ENCODE peak calls at places on chromosomes 1 and 21, in ten cellular contexts. Z is A172; C is NCI-H1092 treated with DMSO at 0.1 percent for 48 hours; L is G401; B is pons; A is stimulated activated CD4-positive, alpha-beta T cell treated with anti-CD3 and anti-CD28 coated beads, Interleukin-1b, Interleukin-23, amount 100 ng/mL, for 48 hours; I is stimulated activated CD8-positive, alpha-beta memory T cell treated with anti-CD3 and anti-CD28 coated beads, Interleukin-4, amount 100 ng/mL, for 4 hours; K is A549; Q is posterior cingulate gyrus; T is mammary epithelial cell. D is an unnamed sample.
A peak's percentile ranks its signal among the peaks of the same experiment; 100 is the strongest.

GRCh38 chr1:183318433-183318832 is 99.7 kb downstream of the NMNAT2 start:
- DNase-seq in Z (peak; percentile 82), C (no peak), L (peak; percentile 75), B (peak; percentile 26), A (no peak), I (no peak), K (peak; percentile 48), Q (no peak), T (peak; percentile 88), D (no peak)

GRCh38 chr1:15676688-15677661 is 7.1 kb upstream of the PLEKHM2 start:
- DNase-seq in Z (no peak), C (no peak), L (no peak), B (no peak), A (no peak), I (no peak), K (no peak), Q (no peak), T (no peak), D (no peak)

GRCh38 chr1:65791396-65791795 is 1.3 kb upstream of the PDE4B start:
- DNase-seq in Z (no peak), C (no peak), L (no peak), B (peak; percentile 17), A (no peak), I (no peak), K (no peak), Q (no peak), T (no peak), D (no peak)

GRCh38 chr1:18805925-18806849 is 53.3 kb downstream of the TAS1R2 start:
- DNase-seq in Z (peak; percentile 5), C (no peak), L (no peak), B (no peak), A (no peak), I (no peak), K (no peak), Q (no peak), T (no peak), D (no peak)

GRCh38 chr1:57637155-57637554 is 213.3 kb upstream of the DAB1 start:
- DNase-seq in Z (peak; percentile 8), C (no peak), L (no peak), B (no peak), A (no peak), I (no peak), K (no peak), Q (no peak), T (no peak), D (peak; percentile 24)

GRCh38 chr1:46408356-46409062 is 14.4 kb downstream of the FAAH start:
- DNase-seq in Z (no peak), C (no peak), L (no peak), B (no peak), A (no peak), I (no peak), K (no peak), Q (no peak), T (no peak), D (no peak)

GRCh38 chr21:33642896-33643657 is 776 bp downstream of the ITSN1 start:
- DNase-seq in Z (no peak), C (peak; percentile 9), L (peak; percentile 53), B (no peak), A (no peak), I (no peak), K (no peak), Q (no peak), T (peak; percentile 19), D (peak; percentile 44)

GRCh38 chr1:217713223-217713622 is 82.1 kb downstream of the SPATA17 start:
- DNase-seq in Z (no peak), C (no peak), L (no peak), B (no peak), A (no peak), I (no peak), K (no peak), Q (no peak), T (peak; percentile 8), D (no peak)

GRCh38 chr1:86235859-86236258 is 79.3 kb upstream of the COL24A1 start:
- DNase-seq in Z (no peak), C (no peak), L (no peak), B (no peak), A (no peak), I (no peak), K (no peak), Q (no peak), T (no peak), D (no peak)

GRCh38 chr1:218811497-218811896 is 362.2 kb upstream of the LYPLAL1 start:
- DNase-seq in Z (no peak), C (no peak), L (no peak), B (no peak), A (no peak), I (no peak), K (no peak), Q (no peak), T (no peak), D (no peak)

GRCh38 chr21:29647353-29647781 is 292.4 kb downstream of the GRIK1 start:
- DNase-seq in Z (no peak), C (no peak), L (no peak), B (no peak), A (no peak), I (no peak), K (no peak), Q (no peak), T (no peak), D (no peak)

GRCh38 chr1:67429528-67430357 is 459 bp downstream of the SERBP1 start:
- DNase-seq in Z (peak; percentile 2), C (peak; percentile 40), L (no peak), B (peak; percentile 17), A (peak; percentile 38), I (no peak), K (no peak), Q (peak; percentile 29), T (peak; percentile 35), D (peak; percentile 14)

D was measured in NCI-H524.